ENCODE peak calls at places on chromosome 6, in four cellular contexts. Q is stimulated activated CD4-positive, alpha-beta T cell treated with anti-CD3 and anti-CD28 coated beads, Interleukin-15, amount 100 ng/mL, for 1 hour; H is body of pancreas; R is progenitor cell of endocrine pancreas. E is an unnamed sample.

GRCh38 chr6:12275084-12275483 is 15.1 kb upstream of the EDN1 start:
- DNase-seq in H (no peak), Q (no peak), R (no peak), E (no peak)

GRCh38 chr6:155333414-155333813 is 19.1 kb upstream of the TFB1M start:
- DNase-seq in H (no peak), Q (no peak), R (no peak), E (no peak)

GRCh38 chr6:88881451-88881850 is 82.0 kb downstream of the RNGTT start:
- DNase-seq in H (no peak), R (no peak), Q (no peak), E (no peak)

GRCh38 chr6:131831392-131831791 is 23.6 kb downstream of the ENPP1 start:
- DNase-seq in H (no peak), R (no peak), Q (no peak), E (no peak)

GRCh38 chr6:126661646-126662045 is 321.7 kb downstream of the CENPW start:
- DNase-seq in R (no peak), H (no peak), Q (no peak), E (no peak)

GRCh38 chr6:83429269-83429668 is 1.6 kb downstream of the ME1 start:
- DNase-seq in Q (no peak), H (no peak), R (no peak), E (no peak)

GRCh38 chr6:125714431-125715090 is 34.9 kb upstream of the HEY2 start:
- DNase-seq in Q (no peak), R (no peak), H (no peak), E (no peak)

GRCh38 chr6:106546322-106547052 is 82.8 kb downstream of the RTN4IP1 start:
- DNase-seq in H (no peak), R (no peak), Q (no peak), E (no peak)

GRCh38 chr6:123529843-123530242 is 106.9 kb downstream of the TRDN start:
- DNase-seq in R (no peak), Q (no peak), H (no peak), E (no peak)

GRCh38 chr6:154932562-154933027 is 62.5 kb upstream of the TIAM2 start:
- DNase-seq in R (no peak), Q (no peak), H (no peak), E (no peak)

GRCh38 chr6:40037271-40037670 is 103.0 kb upstream of the MOCS1 start:
- DNase-seq in H (no peak), Q (no peak), R (no peak), E (no peak)

GRCh38 chr6:152575621-152576150 is 61.5 kb downstream of the SYNE1 start:
- DNase-seq in H (peak), R (no peak), Q (no peak), E (no peak)

GRCh38 chr6:170537329-170537728 is 15.8 kb downstream of the PSMB1 start:
- DNase-seq in H (no peak), Q (no peak), R (no peak), E (no peak)

GRCh38 chr6:104860221-104860620 is 502 bp upstream of the HACE1 start:
- DNase-seq in R (no peak), Q (no peak), H (no peak), E (no peak)

GRCh38 chr6:166640342-166641043 is 13.4 kb upstream of the RPS6KA2 start:
- DNase-seq in R (no peak), Q (no peak), H (no peak), E (no peak)